ENCODE peak calls at places on chromosomes 12 and 14, in four cellular contexts. Q is prostate gland, R is left ventricle myocardium superior, Y is right cardiac atrium. L is an unnamed sample.

GRCh38 chr14:23008836-23009235 is 1.1 kb downstream of the C14orf93 start:
- DNase-seq in Q (no peak), R (no peak), Y (no peak), L (no peak)

GRCh38 chr12:117188961-117189724 is 1.1 kb downstream of the FBXO21 start:
- DNase-seq in Q (no peak), R (no peak), Y (no peak), L (peak)

GRCh38 chr14:73238262-73238852 is 1.1 kb downstream of the PAPLN start:
- DNase-seq in Q (peak), R (no peak), Y (no peak), L (peak)

GRCh38 chr14:100589760-100590469 is 2.7 kb upstream of the BEGAIN start:
- DNase-seq in Q (no peak), R (peak), Y (no peak), L (no peak)

GRCh38 chr14:64061115-64061514 is 208.3 kb downstream of the SYNE2 start:
- DNase-seq in Q (no peak), R (no peak), Y (no peak), L (no peak)

GRCh38 chr12:84056-84455 is 17.5 kb downstream of the IQSEC3 start:
- DNase-seq in Q (peak), R (no peak), Y (no peak), L (no peak)

GRCh38 chr12:118145113-118145797 is 9.3 kb downstream of the PEBP1 start:
- DNase-seq in Q (no peak), R (no peak), Y (no peak), L (no peak)

GRCh38 chr12:10636611-10637010 is 23.2 kb upstream of the MAGOHB start:
- DNase-seq in Q (peak), R (no peak), Y (no peak), L (no peak)

GRCh38 chr12:46110928-46111699 is 120.7 kb upstream of the SCAF11 start:
- DNase-seq in Q (no peak), R (no peak), Y (no peak), L (no peak)

GRCh38 chr12:10191865-10192264 is 13.0 kb downstream of the TMEM52B start:
- DNase-seq in Q (no peak), R (no peak), Y (no peak), L (no peak)

GRCh38 chr12:57616383-57617101 is 5.3 kb downstream of the ARHGEF25 start:
- DNase-seq in Q (no peak), R (no peak), Y (no peak), L (no peak)

L was measured in left kidney.